ENCODE peak calls at places on chromosomes 16 and 17, in seven cellular contexts. O is tibial nerve; Z is A549; F is esophagus muscularis mucosa; C is PC-9; D is CD8-positive, alpha-beta T cell; Y is fibroblast of mammary gland. V is an unnamed sample.

GRCh38 chr17:16986391-16986790 is 14.5 kb upstream of the TNFRSF13B start:
- DNase-seq in F (no peak), O (no peak), D (no peak), Y (peak), Z (no peak), C (peak), V (no peak)

GRCh38 chr16:2250652-2251280 is 621 bp downstream of the ECI1 start:
- DNase-seq in F (no peak), Z (peak), C (peak), D (peak), Y (no peak), O (no peak), V (peak)

GRCh38 chr16:56614549-56614991 is 6.2 kb downstream of the MT2A start:
- DNase-seq in D (no peak), Z (peak), Y (peak), C (no peak), O (no peak), F (no peak), V (peak)

GRCh38 chr16:88922114-88922825 is 54.7 kb downstream of the CBFA2T3 start:
- DNase-seq in D (no peak), O (peak), C (peak), Z (peak), F (peak), Y (peak), V (peak)

GRCh38 chr16:30406911-30407793 is at the start of gene ZNF771:
- DNase-seq in D (peak), O (peak), F (peak), Y (peak), Z (peak), C (peak), V (peak)

GRCh38 chr17:2700491-2701141 is 10.9 kb downstream of the CLUH start:
- DNase-seq in C (no peak), D (no peak), O (no peak), F (no peak), Y (no peak), Z (no peak), V (no peak)

GRCh38 chr17:82952019-82952418 is 112.2 kb upstream of the ZNF750 start:
- DNase-seq in C (no peak), D (no peak), Z (no peak), Y (no peak), O (no peak), F (no peak), V (no peak)

GRCh38 chr17:63646492-63646815 is 24.2 kb downstream of the MAP3K3 start:
- DNase-seq in F (no peak), O (no peak), Z (no peak), Y (no peak), D (no peak), C (no peak), V (no peak)

GRCh38 chr16:86910146-86910805 is 331.9 kb downstream of the FOXL1 start:
- DNase-seq in C (no peak), Z (no peak), F (no peak), O (no peak), Y (no peak), D (no peak), V (no peak)

GRCh38 chr17:17236295-17237025 is 508 bp downstream of the FLCN start:
- DNase-seq in Y (peak), Z (peak), D (no peak), C (peak), F (no peak), O (peak), V (peak)

DNA sequence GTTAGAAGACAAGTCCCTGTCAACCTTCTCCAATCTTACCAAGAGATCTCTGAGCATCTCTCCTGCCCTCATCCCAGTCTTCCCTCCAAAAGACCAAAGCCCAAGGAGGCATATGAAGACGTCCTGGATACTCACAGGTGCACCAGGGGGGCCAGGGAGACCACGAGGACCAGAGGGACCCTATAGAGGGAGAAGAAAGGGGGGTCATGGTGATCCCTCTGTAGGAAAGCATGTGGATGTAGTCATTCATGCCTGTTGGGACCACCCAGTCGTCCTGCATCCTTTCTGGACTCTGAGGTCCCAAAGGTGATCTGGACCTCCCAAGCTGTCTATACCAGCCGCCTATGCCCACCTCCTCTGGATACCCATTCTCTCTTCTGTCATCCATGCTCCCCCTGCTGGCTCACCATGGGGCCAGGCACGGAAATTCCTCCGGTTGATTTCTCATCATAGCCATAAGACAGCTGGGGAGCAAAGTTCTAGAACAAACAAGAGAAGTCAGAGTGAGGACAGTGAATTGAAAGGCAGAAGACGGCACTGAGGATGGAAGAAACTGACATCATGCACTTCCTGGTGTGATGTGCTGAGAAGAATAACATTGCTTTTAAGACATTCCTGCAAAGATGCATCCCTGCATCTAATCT is 3.3 kb downstream of the COL1A1 start:
- DNase-seq in O (peak), Y (peak), D (peak), F (no peak), C (peak), Z (peak), V (peak)
- H3K4me3 ChIP-seq in O (no peak), Y (peak), D (no peak), F (no peak), C (no peak), Z (no peak), V (peak)

GRCh38 chr16:49165025-49165424 is 116.6 kb downstream of the CBLN1 start:
- DNase-seq in D (no peak), O (no peak), F (no peak), Z (no peak), C (no peak), Y (no peak), V (no peak)

GRCh38 chr16:49158029-49158642 is 123.5 kb downstream of the CBLN1 start:
- DNase-seq in D (no peak), C (peak), O (no peak), Z (peak), F (no peak), Y (peak), V (peak)

GRCh38 chr16:49161191-49161590 is 120.4 kb downstream of the CBLN1 start:
- DNase-seq in Y (no peak), C (no peak), D (no peak), O (no peak), F (no peak), Z (no peak), V (no peak)
- TF ChIP-seq CTCF in Y (no peak), C (no peak), D (no peak), O (no peak), F (no peak), Z (no peak), V (no peak)

GRCh38 chr17:32009262-32009542 is 2.0 kb downstream of the LRRC37B start:
- DNase-seq in Z (no peak), Y (no peak), C (no peak), F (no peak), O (no peak), D (no peak), V (no peak)
- H3K4me3 ChIP-seq in Z (no peak), Y (no peak), C (no peak), F (peak), O (peak), D (peak), V (peak)

GRCh38 chr17:43170766-43171681 is at the start of gene NBR1:
- DNase-seq in O (peak), F (peak), Y (peak), D (peak), Z (peak), C (peak), V (peak)

GRCh38 chr17:43175213-43176118 is 4.5 kb downstream of the NBR1 start:
- DNase-seq in D (no peak), Y (peak), F (no peak), Z (no peak), C (no peak), O (no peak), V (peak)

GRCh38 chr17:43170140-43170765 is 761 bp upstream of the NBR1 start:
- DNase-seq in D (peak), O (peak), Y (peak), C (peak), Z (peak), F (peak), V (peak)

GRCh38 chr17:43169561-43170139 is 1.4 kb upstream of the NBR1 start:
- DNase-seq in Y (peak), F (no peak), D (peak), O (no peak), C (peak), Z (peak), V (peak)

GRCh38 chr17:43171761-43172487 is 910 bp downstream of the NBR1 start:
- DNase-seq in Z (peak), O (peak), C (peak), Y (peak), D (no peak), F (no peak), V (peak)
- TF ChIP-seq CTCF in Z (peak), O (no peak), C (no peak), Y (peak), D (no peak), F (no peak), V (peak)

GRCh38 chr16:628321-629061 is 2.3 kb upstream of the WFIKKN1 start:
- DNase-seq in C (no peak), D (no peak), Y (no peak), F (no peak), Z (no peak), O (no peak), V (no peak)

GRCh38 chr16:631808-632358 is 1.1 kb downstream of the WFIKKN1 start:
- DNase-seq in O (no peak), Z (no peak), D (no peak), Y (no peak), C (no peak), F (no peak), V (no peak)

GRCh38 chr16:629289-630023 is 1.3 kb upstream of the WFIKKN1 start:
- DNase-seq in D (no peak), Z (no peak), C (no peak), F (no peak), Y (no peak), O (no peak), V (no peak)

GRCh38 chr16:630815-631405 is at the start of gene WFIKKN1:
- DNase-seq in Y (no peak), F (no peak), O (no peak), C (peak), Z (no peak), D (no peak), V (no peak)

DNA sequence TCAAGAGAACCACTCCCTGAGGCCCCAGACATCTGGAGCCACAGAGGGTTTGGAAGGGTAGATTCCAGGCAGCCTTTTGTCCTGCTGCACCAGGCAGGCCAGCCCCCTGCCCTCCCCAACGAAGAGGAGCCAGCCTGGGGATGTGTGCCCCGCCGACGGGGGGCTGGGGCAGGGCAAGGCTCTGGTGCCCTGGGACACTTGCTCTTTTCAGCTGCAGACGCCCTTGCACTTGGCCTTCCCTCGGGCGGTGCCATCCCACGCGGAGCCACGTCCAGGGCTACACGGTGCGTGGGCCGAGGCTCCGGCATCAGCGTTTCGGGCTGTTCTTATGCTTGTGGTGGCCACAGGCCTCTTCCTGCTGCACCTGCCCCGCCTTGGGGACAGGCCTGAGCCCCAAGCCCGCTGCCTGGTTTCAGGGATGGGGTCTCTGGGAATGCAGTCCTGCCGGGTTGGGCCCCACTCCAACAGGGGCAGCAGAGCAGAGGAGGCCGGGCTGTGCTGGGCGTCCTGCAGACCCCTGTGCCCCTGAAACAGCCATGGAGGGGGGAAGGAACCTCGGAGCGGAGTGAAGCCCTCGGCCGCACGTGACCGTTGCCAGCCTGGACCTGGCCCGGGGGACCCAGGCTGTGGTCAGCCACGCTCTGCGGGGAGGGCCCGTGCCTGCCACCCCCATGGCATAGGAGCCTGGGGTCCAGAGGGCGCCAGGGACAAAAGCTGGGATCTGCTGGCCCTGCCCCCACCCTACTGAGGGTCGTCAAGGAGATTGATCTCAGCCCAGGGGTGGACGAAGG is 566 bp upstream of the WFIKKN1 start:
- DNase-seq in D (no peak), Z (no peak), Y (no peak), F (no peak), O (no peak), C (no peak), V (no peak)
- H3K4me3 ChIP-seq in D (no peak), Z (no peak), Y (no peak), F (no peak), O (no peak), C (no peak), V (no peak)

GRCh38 chr17:4967539-4968165 is at the start of gene SPAG7:
- DNase-seq in O (peak), Z (peak), F (peak), C (peak), Y (peak), D (peak), V (peak)
- TF ChIP-seq CTCF in O (no peak), Z (no peak), F (no peak), C (no peak), Y (no peak), D (no peak), V (no peak)